ENCODE peak calls at places on chromosomes 2 and 18, in four cellular contexts. I, J, K and E are unnamed samples.

GRCh38 chr18:66193394-66193793 is 410.5 kb downstream of the CDH19 start:
- DNase-seq in I (no peak), J (no peak), K (no peak), E (no peak)

GRCh38 chr18:61569176-61569892 is 236.1 kb downstream of the CDH20 start:
- DNase-seq in I (no peak), J (no peak), K (peak), E (peak)

GRCh38 chr2:144678741-144679140 is 158.8 kb upstream of the ZEB2 start:
- DNase-seq in I (no peak), J (no peak), K (no peak), E (no peak)

GRCh38 chr2:138622606-138623005 is 121.0 kb downstream of the SPOPL start:
- DNase-seq in I (no peak), J (no peak), K (no peak), E (no peak)

GRCh38 chr18:11260963-11261441 is 111.6 kb upstream of the PIEZO2 start:
- DNase-seq in I (no peak), J (no peak), K (peak), E (peak)

GRCh38 chr2:199144036-199144435 is 313.7 kb downstream of the SATB2 start:
- DNase-seq in I (no peak), J (no peak), K (no peak), E (peak)

GRCh38 chr2:205925373-205926337 is 160.3 kb downstream of the INO80D start:
- DNase-seq in I (peak), J (peak), K (peak), E (no peak)

GRCh38 chr2:137050949-137051348 is 285.6 kb downstream of the THSD7B start:
- DNase-seq in I (no peak), J (no peak), K (no peak), E (peak)

GRCh38 chr2:20313659-20314058 is 37.0 kb downstream of the PUM2 start:
- DNase-seq in I (no peak), J (no peak), K (no peak), E (no peak)

GRCh38 chr2:59171019-59171418 is 929.9 kb upstream of the FANCL start:
- DNase-seq in I (no peak), J (no peak), K (no peak), E (no peak)

GRCh38 chr2:144524190-144524957 is 4.5 kb upstream of the ZEB2 start:
- DNase-seq in I (peak), J (no peak), K (no peak), E (no peak)

GRCh38 chr2:69565431-69565839 is 78.1 kb downstream of the AAK1 start:
- DNase-seq in I (peak), J (peak), K (no peak), E (no peak)
- TF ChIP-seq CTCF in I (peak), J (no peak), K (peak), E (peak)

GRCh38 chr2:63866009-63866709 is 24.5 kb downstream of the UGP2 start:
- DNase-seq in I (no peak), J (no peak), K (no peak), E (no peak)
- H3K4me3 ChIP-seq in I (no peak), J (no peak), K (no peak), E (no peak)

DNA sequence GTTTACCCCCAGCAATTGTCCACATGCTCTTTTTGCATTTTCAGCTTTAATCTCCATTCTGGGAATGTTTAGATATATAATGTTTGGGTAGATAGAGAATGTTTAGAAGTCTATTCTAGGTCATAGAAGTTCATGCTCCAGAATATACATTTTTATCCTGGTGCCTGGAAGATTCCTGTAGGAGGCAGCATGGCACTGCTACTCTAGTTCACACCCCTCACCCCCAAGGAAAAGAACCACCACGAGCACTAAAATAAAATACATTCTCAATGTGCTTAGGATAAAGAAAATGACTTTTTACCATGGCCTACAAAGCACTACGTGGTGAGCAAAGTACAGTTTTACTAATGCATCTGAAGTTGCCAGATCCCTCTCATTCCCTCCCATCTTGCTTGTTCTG is 53.8 kb downstream of the MYO1B start:
- DNase-seq in I (no peak), J (no peak), K (no peak), E (no peak)
- TF ChIP-seq CTCF in I (no peak), J (no peak), K (peak), E (peak)

GRCh38 chr2:230925879-230926765 is 1.1 kb upstream of the GPR55 start:
- DNase-seq in I (peak), J (peak), K (no peak), E (no peak)

GRCh38 chr2:230924092-230924469 is 961 bp downstream of the GPR55 start:
- DNase-seq in I (peak), J (no peak), K (no peak), E (no peak)

GRCh38 chr2:230922951-230923717 is 1.9 kb downstream of the GPR55 start:
- DNase-seq in I (peak), J (peak), K (no peak), E (no peak)

GRCh38 chr2:230924470-230925341 is at the start of gene GPR55:
- DNase-seq in I (peak), J (peak), K (no peak), E (no peak)

GRCh38 chr2:230925443-230925878 is 419 bp upstream of the GPR55 start:
- DNase-seq in I (peak), J (peak), K (no peak), E (no peak)
- H3K4me3 ChIP-seq in I (no peak), J (no peak), K (no peak), E (no peak)

GRCh38 chr2:45483997-45484396 is 127.1 kb downstream of the SRBD1 start:
- DNase-seq in I (no peak), J (no peak), K (no peak), E (no peak)
- TF ChIP-seq CTCF in I (no peak), J (no peak), K (peak), E (peak)

DNA sequence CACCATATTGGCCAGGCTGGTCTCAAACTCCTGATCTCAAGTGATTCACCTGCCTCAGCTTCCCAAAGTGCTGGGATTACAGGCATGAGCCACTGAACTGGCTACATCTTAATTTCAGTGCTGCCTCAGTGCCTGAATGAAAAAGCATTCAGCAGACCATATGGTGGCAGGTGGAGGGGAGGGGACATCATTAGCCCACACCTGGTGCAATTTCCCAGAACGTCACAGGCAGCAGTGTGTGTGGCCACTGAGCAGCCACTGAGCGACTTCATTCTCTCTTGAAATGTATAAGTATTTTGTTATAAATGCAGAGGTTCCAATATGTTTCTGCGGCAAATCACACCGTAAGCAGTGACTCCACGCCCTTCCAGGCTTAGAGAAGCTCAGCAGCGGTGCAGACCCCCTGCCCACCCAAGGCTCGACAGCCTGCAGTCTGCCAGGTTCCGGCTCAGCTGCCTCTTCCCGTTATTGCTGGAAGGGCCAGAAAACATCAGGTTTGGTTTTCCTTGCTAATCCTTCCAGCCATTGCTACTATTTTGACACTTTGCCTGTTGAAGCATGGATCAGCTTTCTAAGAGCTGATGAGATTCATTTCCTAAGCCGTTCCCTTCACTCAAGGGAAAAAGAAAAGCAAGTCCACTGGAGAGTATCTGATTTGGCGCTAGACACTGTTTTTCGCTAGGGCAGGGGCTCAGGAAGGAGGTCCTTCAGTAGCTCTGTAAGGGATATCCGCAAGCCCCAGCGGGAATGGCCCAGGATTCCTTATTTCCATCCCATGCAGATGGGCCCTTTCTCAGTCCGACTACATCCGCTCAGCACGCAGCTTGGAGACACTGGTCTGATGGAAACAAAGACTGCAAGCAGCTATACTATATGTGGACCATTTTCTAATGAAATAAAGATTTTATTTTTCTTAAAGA is 250.7 kb downstream of the VAPA start:
- DNase-seq in I (no peak), J (no peak), K (no peak), E (no peak)
- H3K4me3 ChIP-seq in I (no peak), J (no peak), K (no peak), E (no peak)

GRCh38 chr2:182606728-182607681 is 109.1 kb upstream of the DNAJC10 start:
- DNase-seq in I (no peak), J (no peak), K (no peak), E (no peak)

GRCh38 chr2:182608181-182608845 is 107.7 kb upstream of the DNAJC10 start:
- DNase-seq in I (no peak), J (no peak), K (no peak), E (no peak)

GRCh38 chr2:182610231-182610630 is 105.8 kb upstream of the DNAJC10 start:
- DNase-seq in I (no peak), J (no peak), K (no peak), E (no peak)

GRCh38 chr2:182615036-182615435 is 101.0 kb upstream of the DNAJC10 start:
- DNase-seq in I (no peak), J (no peak), K (no peak), E (no peak)

DNA sequence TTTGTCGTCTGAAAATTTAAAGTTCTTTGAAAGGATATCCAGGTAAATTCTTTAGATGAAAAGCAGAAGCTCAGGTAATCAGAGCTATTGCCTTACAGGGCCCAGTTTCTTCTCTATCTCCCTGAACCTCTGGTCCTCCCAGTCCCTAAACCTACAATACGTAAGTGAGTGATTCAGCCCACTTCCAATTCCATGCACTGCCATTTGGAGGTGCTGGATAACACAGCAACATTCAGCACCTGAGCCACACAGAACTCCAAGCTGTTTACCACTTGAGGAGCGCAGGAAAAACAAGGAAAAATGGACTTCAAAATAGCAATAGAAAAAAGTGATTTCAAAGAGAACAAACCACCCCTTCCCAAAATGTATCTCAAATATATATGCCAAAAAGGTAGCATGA is 105.0 kb upstream of the DNAJC10 start:
- DNase-seq in I (no peak), J (no peak), K (no peak), E (no peak)
- TF ChIP-seq CTCF in I (no peak), J (no peak), K (no peak), E (no peak)

GRCh38 chr2:211745295-211746097 is 793.1 kb downstream of the ERBB4 start:
- DNase-seq in I (peak), J (peak), K (peak), E (no peak)

GRCh38 chr2:211748339-211748738 is 790.3 kb downstream of the ERBB4 start:
- DNase-seq in I (no peak), J (no peak), K (no peak), E (no peak)

DNA sequence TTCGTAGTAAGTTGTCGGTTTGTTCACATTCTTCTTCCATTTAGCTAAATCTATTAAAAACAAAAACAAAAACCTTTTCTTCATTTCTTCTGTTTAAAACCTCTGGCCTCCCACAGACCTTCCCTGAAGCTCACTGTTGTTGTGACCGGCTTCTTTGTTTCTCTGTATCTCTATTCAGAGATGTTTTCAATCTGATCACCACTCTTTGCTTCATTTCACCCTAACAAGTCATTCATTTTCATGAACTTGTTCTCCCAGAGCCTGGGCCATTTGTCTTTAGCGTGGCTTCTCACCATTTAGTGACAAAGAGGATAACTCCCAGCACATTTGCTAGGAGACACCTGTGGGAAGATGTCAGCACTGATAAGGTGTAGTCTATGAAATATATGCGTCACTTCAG is 794.2 kb downstream of the ERBB4 start:
- DNase-seq in I (no peak), J (no peak), K (no peak), E (no peak)
- H3K4me3 ChIP-seq in I (no peak), J (no peak), K (no peak), E (no peak)

GRCh38 chr2:189592353-189592984 is 11.9 kb upstream of the SLC40A1 start:
- DNase-seq in I (no peak), J (no peak), K (no peak), E (no peak)
- TF ChIP-seq CTCF in I (no peak), J (no peak), K (no peak), E (peak)

DNA sequence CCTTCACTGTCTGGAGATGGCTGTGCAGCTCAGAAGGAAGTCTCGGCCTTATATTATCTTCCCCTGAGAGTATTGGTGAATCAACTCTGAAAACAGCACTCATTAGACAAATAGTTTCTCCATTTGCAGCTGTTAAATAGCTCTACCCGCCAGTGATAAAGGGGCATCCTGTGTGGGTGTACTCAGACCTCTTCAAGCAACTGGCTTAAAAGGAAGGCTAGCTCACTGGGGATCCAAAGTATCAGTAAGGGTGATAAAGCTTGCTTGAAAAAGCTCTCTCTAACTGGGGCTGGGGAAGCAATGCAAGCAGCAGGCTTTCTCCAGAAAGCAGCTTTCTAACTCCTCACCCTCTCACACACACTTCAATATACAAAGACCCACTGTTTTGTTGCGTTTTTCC is 64.9 kb upstream of the PSMD14 start:
- DNase-seq in I (no peak), J (no peak), K (no peak), E (no peak)
- H3K4me3 ChIP-seq in I (no peak), J (no peak), K (no peak), E (no peak)